ENCODE peak calls at places on chromosomes 11 and 22, in nine cellular contexts. One of them, this sample, is unnamed.
A peak's percentile ranks its signal among the peaks of the same experiment; 100 is the strongest.

GRCh38 chr11:73087730-73088129 is 54.4 kb downstream of the FCHSD2 start:
- DNase-seq in endothelial cell: no peak
- DNase-seq in left colon: no peak
- DNase-seq in caudate nucleus: no peak
- DNase-seq in activated CD4-positive, alpha-beta memory T cell treated with anti-CD3 and anti-CD28 coated beads, Interleukin-2, amount 10 ng/mL, durations not matched to agents 7 days and 5 days: no peak
- DNase-seq in activated gamma-delta T cell: no peak
- DNase-seq in GM03348: no peak
- DNase-seq in cardiac muscle cell: no peak
- DNase-seq in amygdala: no peak
- DNase-seq in this sample: no peak

GRCh38 chr11:27405134-27405533 is 42.1 kb upstream of the CCDC34 start:
- DNase-seq in left colon: no peak
- DNase-seq in GM03348: no peak
- DNase-seq in activated gamma-delta T cell: no peak
- DNase-seq in endothelial cell: no peak
- DNase-seq in caudate nucleus: no peak
- DNase-seq in activated CD4-positive, alpha-beta memory T cell treated with anti-CD3 and anti-CD28 coated beads, Interleukin-2, amount 10 ng/mL, durations not matched to agents 7 days and 5 days: no peak
- DNase-seq in cardiac muscle cell: no peak
- DNase-seq in amygdala: no peak
- DNase-seq in this sample: no peak

GRCh38 chr11:3903207-3903896 is 47.9 kb downstream of the STIM1 start:
- DNase-seq in left colon: no peak
- DNase-seq in activated gamma-delta T cell: no peak
- DNase-seq in cardiac muscle cell: no peak
- DNase-seq in GM03348: no peak
- DNase-seq in activated CD4-positive, alpha-beta memory T cell treated with anti-CD3 and anti-CD28 coated beads, Interleukin-2, amount 10 ng/mL, durations not matched to agents 7 days and 5 days: no peak
- DNase-seq in endothelial cell: no peak
- DNase-seq in caudate nucleus: no peak
- DNase-seq in amygdala: no peak
- DNase-seq in this sample: no peak

GRCh38 chr22:30308518-30309230 is 18.1 kb downstream of the TBC1D10A start:
- DNase-seq in GM03348: peak; percentile 35
- DNase-seq in endothelial cell: no peak
- DNase-seq in amygdala: no peak
- DNase-seq in cardiac muscle cell: no peak
- DNase-seq in activated gamma-delta T cell: no peak
- DNase-seq in activated CD4-positive, alpha-beta memory T cell treated with anti-CD3 and anti-CD28 coated beads, Interleukin-2, amount 10 ng/mL, durations not matched to agents 7 days and 5 days: peak; percentile 38
- DNase-seq in left colon: peak; percentile 52
- DNase-seq in caudate nucleus: no peak
- DNase-seq in this sample: no peak

GRCh38 chr11:20357150-20357549 is 6.4 kb upstream of the HTATIP2 start:
- DNase-seq in activated CD4-positive, alpha-beta memory T cell treated with anti-CD3 and anti-CD28 coated beads, Interleukin-2, amount 10 ng/mL, durations not matched to agents 7 days and 5 days: no peak
- DNase-seq in endothelial cell: no peak
- DNase-seq in GM03348: no peak
- DNase-seq in amygdala: no peak
- DNase-seq in cardiac muscle cell: no peak
- DNase-seq in activated gamma-delta T cell: no peak
- DNase-seq in caudate nucleus: no peak
- DNase-seq in left colon: no peak
- DNase-seq in this sample: no peak

GRCh38 chr11:705646-706438 is at the start of gene EPS8L2:
- DNase-seq in endothelial cell: no peak
- DNase-seq in activated CD4-positive, alpha-beta memory T cell treated with anti-CD3 and anti-CD28 coated beads, Interleukin-2, amount 10 ng/mL, durations not matched to agents 7 days and 5 days: no peak
- DNase-seq in activated gamma-delta T cell: no peak
- DNase-seq in amygdala: no peak
- DNase-seq in caudate nucleus: no peak
- DNase-seq in left colon: peak; percentile 85
- DNase-seq in cardiac muscle cell: no peak
- DNase-seq in GM03348: peak; percentile 59
- DNase-seq in this sample: no peak

GRCh38 chr11:105720096-105720495 is 110.2 kb downstream of the GRIA4 start:
- DNase-seq in activated CD4-positive, alpha-beta memory T cell treated with anti-CD3 and anti-CD28 coated beads, Interleukin-2, amount 10 ng/mL, durations not matched to agents 7 days and 5 days: no peak
- DNase-seq in GM03348: no peak
- DNase-seq in cardiac muscle cell: no peak
- DNase-seq in activated gamma-delta T cell: no peak
- DNase-seq in amygdala: no peak
- DNase-seq in caudate nucleus: no peak
- DNase-seq in left colon: no peak
- DNase-seq in endothelial cell: no peak
- DNase-seq in this sample: no peak

GRCh38 chr11:102268083-102268984 is 49.0 kb upstream of the BIRC3 start:
- DNase-seq in cardiac muscle cell: peak; percentile 85
- DNase-seq in endothelial cell: peak; percentile 62
- DNase-seq in GM03348: peak; percentile 90
- DNase-seq in activated CD4-positive, alpha-beta memory T cell treated with anti-CD3 and anti-CD28 coated beads, Interleukin-2, amount 10 ng/mL, durations not matched to agents 7 days and 5 days: peak; percentile 74
- DNase-seq in caudate nucleus: no peak
- DNase-seq in left colon: peak; percentile 93
- DNase-seq in activated gamma-delta T cell: peak; percentile 47
- DNase-seq in amygdala: peak; percentile 34
- DNase-seq in this sample: peak; percentile 81

GRCh38 chr11:58495906-58496305 is 12.0 kb downstream of the OR5B21 start:
- DNase-seq in activated CD4-positive, alpha-beta memory T cell treated with anti-CD3 and anti-CD28 coated beads, Interleukin-2, amount 10 ng/mL, durations not matched to agents 7 days and 5 days: no peak
- DNase-seq in left colon: no peak
- DNase-seq in cardiac muscle cell: no peak
- DNase-seq in endothelial cell: no peak
- DNase-seq in amygdala: no peak
- DNase-seq in activated gamma-delta T cell: no peak
- DNase-seq in caudate nucleus: no peak
- DNase-seq in GM03348: no peak
- DNase-seq in this sample: no peak

GRCh38 chr11:11746454-11746853 is 95.3 kb upstream of the USP47 start:
- DNase-seq in caudate nucleus: no peak
- DNase-seq in activated gamma-delta T cell: no peak
- DNase-seq in amygdala: no peak
- DNase-seq in left colon: no peak
- DNase-seq in activated CD4-positive, alpha-beta memory T cell treated with anti-CD3 and anti-CD28 coated beads, Interleukin-2, amount 10 ng/mL, durations not matched to agents 7 days and 5 days: no peak
- DNase-seq in cardiac muscle cell: no peak
- DNase-seq in GM03348: no peak
- DNase-seq in endothelial cell: no peak
- DNase-seq in this sample: no peak

GRCh38 chr11:94653561-94653960 is 86.4 kb downstream of the PIWIL4 start:
- DNase-seq in cardiac muscle cell: no peak
- DNase-seq in endothelial cell: no peak
- DNase-seq in activated CD4-positive, alpha-beta memory T cell treated with anti-CD3 and anti-CD28 coated beads, Interleukin-2, amount 10 ng/mL, durations not matched to agents 7 days and 5 days: no peak
- DNase-seq in GM03348: no peak
- DNase-seq in amygdala: no peak
- DNase-seq in activated gamma-delta T cell: no peak
- DNase-seq in caudate nucleus: no peak
- DNase-seq in left colon: no peak
- DNase-seq in this sample: no peak

GRCh38 chr11:14499178-14499559 is 442 bp downstream of the COPB1 start:
- DNase-seq in cardiac muscle cell: peak; percentile 35
- DNase-seq in caudate nucleus: no peak
- DNase-seq in activated CD4-positive, alpha-beta memory T cell treated with anti-CD3 and anti-CD28 coated beads, Interleukin-2, amount 10 ng/mL, durations not matched to agents 7 days and 5 days: peak; percentile 46
- DNase-seq in left colon: peak; percentile 44
- DNase-seq in endothelial cell: peak; percentile 36
- DNase-seq in activated gamma-delta T cell: peak; percentile 43
- DNase-seq in amygdala: peak; percentile 32
- DNase-seq in GM03348: peak; percentile 47
- DNase-seq in this sample: peak; percentile 9

GRCh38 chr11:79092791-79093313 is 348.0 kb downstream of the TENM4 start:
- DNase-seq in activated CD4-positive, alpha-beta memory T cell treated with anti-CD3 and anti-CD28 coated beads, Interleukin-2, amount 10 ng/mL, durations not matched to agents 7 days and 5 days: no peak
- DNase-seq in endothelial cell: no peak
- DNase-seq in activated gamma-delta T cell: no peak
- DNase-seq in cardiac muscle cell: no peak
- DNase-seq in left colon: no peak
- DNase-seq in caudate nucleus: no peak
- DNase-seq in amygdala: no peak
- DNase-seq in GM03348: peak; percentile 84
- DNase-seq in this sample: peak; percentile 92

GRCh38 chr11:23423119-23423518 is 562.8 kb upstream of the CCDC179 start:
- DNase-seq in GM03348: no peak
- DNase-seq in activated gamma-delta T cell: no peak
- DNase-seq in caudate nucleus: no peak
- DNase-seq in cardiac muscle cell: no peak
- DNase-seq in amygdala: no peak
- DNase-seq in activated CD4-positive, alpha-beta memory T cell treated with anti-CD3 and anti-CD28 coated beads, Interleukin-2, amount 10 ng/mL, durations not matched to agents 7 days and 5 days: no peak
- DNase-seq in endothelial cell: no peak
- DNase-seq in left colon: no peak
- DNase-seq in this sample: peak; percentile 5

GRCh38 chr11:17634776-17635550 is 84.4 kb upstream of the MYOD1 start:
- DNase-seq in amygdala: no peak
- DNase-seq in left colon: no peak
- DNase-seq in endothelial cell: no peak
- DNase-seq in activated CD4-positive, alpha-beta memory T cell treated with anti-CD3 and anti-CD28 coated beads, Interleukin-2, amount 10 ng/mL, durations not matched to agents 7 days and 5 days: no peak
- DNase-seq in cardiac muscle cell: no peak
- DNase-seq in caudate nucleus: no peak
- DNase-seq in activated gamma-delta T cell: no peak
- DNase-seq in GM03348: peak; percentile 5
- DNase-seq in this sample: no peak

GRCh38 chr11:78920329-78920728 is 345.7 kb upstream of the NARS2 start:
- DNase-seq in activated gamma-delta T cell: no peak
- DNase-seq in GM03348: no peak
- DNase-seq in left colon: no peak
- DNase-seq in activated CD4-positive, alpha-beta memory T cell treated with anti-CD3 and anti-CD28 coated beads, Interleukin-2, amount 10 ng/mL, durations not matched to agents 7 days and 5 days: no peak
- DNase-seq in caudate nucleus: no peak
- DNase-seq in amygdala: no peak
- DNase-seq in endothelial cell: no peak
- DNase-seq in cardiac muscle cell: no peak
- DNase-seq in this sample: no peak

GRCh38 chr11:95147364-95147905 is 57.8 kb downstream of the ENDOD1 start:
- DNase-seq in GM03348: peak; percentile 86
- DNase-seq in activated CD4-positive, alpha-beta memory T cell treated with anti-CD3 and anti-CD28 coated beads, Interleukin-2, amount 10 ng/mL, durations not matched to agents 7 days and 5 days: peak; percentile 26
- DNase-seq in cardiac muscle cell: no peak
- DNase-seq in endothelial cell: no peak
- DNase-seq in amygdala: peak; percentile 39
- DNase-seq in caudate nucleus: no peak
- DNase-seq in activated gamma-delta T cell: no peak
- DNase-seq in left colon: no peak
- DNase-seq in this sample: peak; percentile 87

GRCh38 chr22:47194476-47195155 is 432.2 kb downstream of the TBC1D22A start:
- DNase-seq in amygdala: no peak
- DNase-seq in activated CD4-positive, alpha-beta memory T cell treated with anti-CD3 and anti-CD28 coated beads, Interleukin-2, amount 10 ng/mL, durations not matched to agents 7 days and 5 days: no peak
- DNase-seq in activated gamma-delta T cell: no peak
- DNase-seq in endothelial cell: no peak
- DNase-seq in caudate nucleus: no peak
- DNase-seq in GM03348: no peak
- DNase-seq in cardiac muscle cell: no peak
- DNase-seq in left colon: no peak
- DNase-seq in this sample: no peak

GRCh38 chr11:10996678-10997077 is 138.8 kb upstream of the ZBED5 start:
- DNase-seq in GM03348: no peak
- DNase-seq in activated CD4-positive, alpha-beta memory T cell treated with anti-CD3 and anti-CD28 coated beads, Interleukin-2, amount 10 ng/mL, durations not matched to agents 7 days and 5 days: no peak
- DNase-seq in activated gamma-delta T cell: no peak
- DNase-seq in caudate nucleus: no peak
- DNase-seq in endothelial cell: no peak
- DNase-seq in left colon: no peak
- DNase-seq in cardiac muscle cell: no peak
- DNase-seq in amygdala: no peak
- DNase-seq in this sample: no peak

GRCh38 chr22:35555941-35556547 is 15.4 kb downstream of the RASD2 start:
- DNase-seq in amygdala: no peak
- DNase-seq in GM03348: no peak
- DNase-seq in activated gamma-delta T cell: no peak
- DNase-seq in cardiac muscle cell: no peak
- DNase-seq in caudate nucleus: no peak
- DNase-seq in endothelial cell: no peak
- DNase-seq in left colon: no peak
- DNase-seq in activated CD4-positive, alpha-beta memory T cell treated with anti-CD3 and anti-CD28 coated beads, Interleukin-2, amount 10 ng/mL, durations not matched to agents 7 days and 5 days: no peak
- DNase-seq in this sample: no peak

GRCh38 chr11:37973926-37974325 is 1375.9 kb upstream of the RAG2 start:
- DNase-seq in cardiac muscle cell: no peak
- DNase-seq in activated gamma-delta T cell: no peak
- DNase-seq in GM03348: no peak
- DNase-seq in activated CD4-positive, alpha-beta memory T cell treated with anti-CD3 and anti-CD28 coated beads, Interleukin-2, amount 10 ng/mL, durations not matched to agents 7 days and 5 days: no peak
- DNase-seq in endothelial cell: no peak
- DNase-seq in left colon: no peak
- DNase-seq in caudate nucleus: no peak
- DNase-seq in amygdala: no peak
- DNase-seq in this sample: no peak

GRCh38 chr11:113014262-113014661 is 53.0 kb downstream of the NCAM1 start:
- DNase-seq in amygdala: no peak
- DNase-seq in caudate nucleus: no peak
- DNase-seq in GM03348: no peak
- DNase-seq in left colon: peak; percentile 34
- DNase-seq in activated CD4-positive, alpha-beta memory T cell treated with anti-CD3 and anti-CD28 coated beads, Interleukin-2, amount 10 ng/mL, durations not matched to agents 7 days and 5 days: no peak
- DNase-seq in endothelial cell: no peak
- DNase-seq in cardiac muscle cell: peak; percentile 39
- DNase-seq in activated gamma-delta T cell: no peak
- DNase-seq in this sample: no peak

GRCh38 chr11:117809236-117810055 is 12.4 kb upstream of the DSCAML1 start:
- DNase-seq in endothelial cell: peak; percentile 78
- DNase-seq in activated CD4-positive, alpha-beta memory T cell treated with anti-CD3 and anti-CD28 coated beads, Interleukin-2, amount 10 ng/mL, durations not matched to agents 7 days and 5 days: peak; percentile 65
- DNase-seq in cardiac muscle cell: peak; percentile 86
- DNase-seq in GM03348: peak; percentile 69
- DNase-seq in caudate nucleus: peak; percentile 35
- DNase-seq in left colon: peak; percentile 84
- DNase-seq in amygdala: peak; percentile 83
- DNase-seq in activated gamma-delta T cell: no peak
- DNase-seq in this sample: peak; percentile 81